ENCODE peak calls at places on chromosomes 6 and 20, in four cellular contexts. One of them, this sample, is unnamed.

GRCh38 chr6:10485406-10485805 is 35.7 kb upstream of the GCNT2 start:
- DNase-seq in CD8-positive, alpha-beta T cell: no peak
- DNase-seq in non-pigmented ciliary epithelial cell: no peak
- DNase-seq in stimulated activated CD4-positive, alpha-beta T cell treated with anti-CD3 and anti-CD28 coated beads, Interleukin-15, amount 100 ng/mL, for 1 hour: no peak
- DNase-seq in this sample: no peak

GRCh38 chr20:33130553-33130952 is 37.4 kb upstream of the BPIFA2 start:
- DNase-seq in non-pigmented ciliary epithelial cell: no peak
- DNase-seq in stimulated activated CD4-positive, alpha-beta T cell treated with anti-CD3 and anti-CD28 coated beads, Interleukin-15, amount 100 ng/mL, for 1 hour: no peak
- DNase-seq in CD8-positive, alpha-beta T cell: no peak
- DNase-seq in this sample: no peak

GRCh38 chr6:40903456-40903855 is 135.6 kb downstream of the UNC5CL start:
- DNase-seq in stimulated activated CD4-positive, alpha-beta T cell treated with anti-CD3 and anti-CD28 coated beads, Interleukin-15, amount 100 ng/mL, for 1 hour: no peak
- DNase-seq in CD8-positive, alpha-beta T cell: no peak
- DNase-seq in non-pigmented ciliary epithelial cell: no peak
- DNase-seq in this sample: no peak

GRCh38 chr6:23446394-23447001 is 679.5 kb upstream of the NRSN1 start:
- DNase-seq in stimulated activated CD4-positive, alpha-beta T cell treated with anti-CD3 and anti-CD28 coated beads, Interleukin-15, amount 100 ng/mL, for 1 hour: no peak
- DNase-seq in non-pigmented ciliary epithelial cell: peak
- DNase-seq in CD8-positive, alpha-beta T cell: no peak
- DNase-seq in this sample: no peak

GRCh38 chr6:158752613-158753012 is 66.6 kb downstream of the EZR start:
- DNase-seq in CD8-positive, alpha-beta T cell: no peak
- DNase-seq in stimulated activated CD4-positive, alpha-beta T cell treated with anti-CD3 and anti-CD28 coated beads, Interleukin-15, amount 100 ng/mL, for 1 hour: no peak
- DNase-seq in non-pigmented ciliary epithelial cell: no peak
- DNase-seq in this sample: no peak

GRCh38 chr6:111353914-111354464 is 129.0 kb downstream of the REV3L start:
- DNase-seq in stimulated activated CD4-positive, alpha-beta T cell treated with anti-CD3 and anti-CD28 coated beads, Interleukin-15, amount 100 ng/mL, for 1 hour: no peak
- DNase-seq in non-pigmented ciliary epithelial cell: no peak
- DNase-seq in CD8-positive, alpha-beta T cell: no peak
- DNase-seq in this sample: no peak

GRCh38 chr6:82862543-82862942 is 203.1 kb downstream of the UBE3D start:
- DNase-seq in stimulated activated CD4-positive, alpha-beta T cell treated with anti-CD3 and anti-CD28 coated beads, Interleukin-15, amount 100 ng/mL, for 1 hour: no peak
- DNase-seq in non-pigmented ciliary epithelial cell: no peak
- DNase-seq in CD8-positive, alpha-beta T cell: no peak
- DNase-seq in this sample: no peak

GRCh38 chr6:14601490-14601889 is 483.9 kb downstream of the CD83 start:
- DNase-seq in CD8-positive, alpha-beta T cell: no peak
- DNase-seq in non-pigmented ciliary epithelial cell: no peak
- DNase-seq in stimulated activated CD4-positive, alpha-beta T cell treated with anti-CD3 and anti-CD28 coated beads, Interleukin-15, amount 100 ng/mL, for 1 hour: no peak
- DNase-seq in this sample: no peak

GRCh38 chr6:26156850-26157149 is 69.6 kb downstream of the HFE start:
- DNase-seq in CD8-positive, alpha-beta T cell: no peak
- DNase-seq in stimulated activated CD4-positive, alpha-beta T cell treated with anti-CD3 and anti-CD28 coated beads, Interleukin-15, amount 100 ng/mL, for 1 hour: no peak
- DNase-seq in non-pigmented ciliary epithelial cell: no peak
- DNase-seq in this sample: no peak

GRCh38 chr6:34067814-34068213 is 78.1 kb downstream of the GRM4 start:
- DNase-seq in CD8-positive, alpha-beta T cell: no peak
- DNase-seq in non-pigmented ciliary epithelial cell: no peak
- DNase-seq in stimulated activated CD4-positive, alpha-beta T cell treated with anti-CD3 and anti-CD28 coated beads, Interleukin-15, amount 100 ng/mL, for 1 hour: no peak
- DNase-seq in this sample: no peak

GRCh38 chr6:41901882-41902519 is 6.8 kb upstream of the USP49 start:
- DNase-seq in non-pigmented ciliary epithelial cell: no peak
- DNase-seq in stimulated activated CD4-positive, alpha-beta T cell treated with anti-CD3 and anti-CD28 coated beads, Interleukin-15, amount 100 ng/mL, for 1 hour: no peak
- DNase-seq in CD8-positive, alpha-beta T cell: peak
- DNase-seq in this sample: no peak

GRCh38 chr6:150891886-150892485 is 26.5 kb downstream of the MTHFD1L start:
- DNase-seq in non-pigmented ciliary epithelial cell: peak
- DNase-seq in CD8-positive, alpha-beta T cell: peak
- DNase-seq in stimulated activated CD4-positive, alpha-beta T cell treated with anti-CD3 and anti-CD28 coated beads, Interleukin-15, amount 100 ng/mL, for 1 hour: peak
- DNase-seq in this sample: peak

GRCh38 chr6:158496700-158497099 is 63.2 kb upstream of the TMEM181 start:
- DNase-seq in CD8-positive, alpha-beta T cell: no peak
- DNase-seq in non-pigmented ciliary epithelial cell: no peak
- DNase-seq in stimulated activated CD4-positive, alpha-beta T cell treated with anti-CD3 and anti-CD28 coated beads, Interleukin-15, amount 100 ng/mL, for 1 hour: no peak
- DNase-seq in this sample: no peak

GRCh38 chr6:63813531-63813930 is 177.9 kb downstream of the PHF3 start:
- DNase-seq in non-pigmented ciliary epithelial cell: no peak
- DNase-seq in stimulated activated CD4-positive, alpha-beta T cell treated with anti-CD3 and anti-CD28 coated beads, Interleukin-15, amount 100 ng/mL, for 1 hour: no peak
- DNase-seq in CD8-positive, alpha-beta T cell: no peak
- DNase-seq in this sample: no peak

GRCh38 chr6:43089874-43090556 is 13.9 kb downstream of the PTK7 start:
- DNase-seq in stimulated activated CD4-positive, alpha-beta T cell treated with anti-CD3 and anti-CD28 coated beads, Interleukin-15, amount 100 ng/mL, for 1 hour: no peak
- DNase-seq in non-pigmented ciliary epithelial cell: no peak
- DNase-seq in CD8-positive, alpha-beta T cell: no peak
- DNase-seq in this sample: no peak

GRCh38 chr6:152270301-152270925 is 366.7 kb downstream of the SYNE1 start:
- DNase-seq in non-pigmented ciliary epithelial cell: peak
- DNase-seq in CD8-positive, alpha-beta T cell: no peak
- DNase-seq in stimulated activated CD4-positive, alpha-beta T cell treated with anti-CD3 and anti-CD28 coated beads, Interleukin-15, amount 100 ng/mL, for 1 hour: no peak
- DNase-seq in this sample: no peak

GRCh38 chr6:168045141-168045691 is 33.8 kb downstream of the FRMD1 start:
- DNase-seq in CD8-positive, alpha-beta T cell: no peak
- DNase-seq in stimulated activated CD4-positive, alpha-beta T cell treated with anti-CD3 and anti-CD28 coated beads, Interleukin-15, amount 100 ng/mL, for 1 hour: no peak
- DNase-seq in non-pigmented ciliary epithelial cell: no peak
- DNase-seq in this sample: no peak

GRCh38 chr20:46400828-46401477 is 5.5 kb downstream of the ELMO2 start:
- DNase-seq in stimulated activated CD4-positive, alpha-beta T cell treated with anti-CD3 and anti-CD28 coated beads, Interleukin-15, amount 100 ng/mL, for 1 hour: no peak
- DNase-seq in CD8-positive, alpha-beta T cell: peak
- DNase-seq in non-pigmented ciliary epithelial cell: no peak
- DNase-seq in this sample: no peak

GRCh38 chr6:158769696-158770446 is 49.3 kb downstream of the EZR start:
- DNase-seq in CD8-positive, alpha-beta T cell: no peak
- DNase-seq in stimulated activated CD4-positive, alpha-beta T cell treated with anti-CD3 and anti-CD28 coated beads, Interleukin-15, amount 100 ng/mL, for 1 hour: no peak
- DNase-seq in non-pigmented ciliary epithelial cell: no peak
- DNase-seq in this sample: no peak

GRCh38 chr6:15631380-15631913 is 31.4 kb downstream of the DTNBP1 start:
- DNase-seq in CD8-positive, alpha-beta T cell: no peak
- DNase-seq in non-pigmented ciliary epithelial cell: no peak
- DNase-seq in stimulated activated CD4-positive, alpha-beta T cell treated with anti-CD3 and anti-CD28 coated beads, Interleukin-15, amount 100 ng/mL, for 1 hour: no peak
- DNase-seq in this sample: no peak

GRCh38 chr6:129417416-129418086 is 292.4 kb downstream of the ARHGAP18 start:
- DNase-seq in stimulated activated CD4-positive, alpha-beta T cell treated with anti-CD3 and anti-CD28 coated beads, Interleukin-15, amount 100 ng/mL, for 1 hour: no peak
- DNase-seq in CD8-positive, alpha-beta T cell: no peak
- DNase-seq in non-pigmented ciliary epithelial cell: no peak
- DNase-seq in this sample: no peak

GRCh38 chr6:163828038-163828790 is 413.7 kb downstream of the QKI start:
- DNase-seq in non-pigmented ciliary epithelial cell: no peak
- DNase-seq in stimulated activated CD4-positive, alpha-beta T cell treated with anti-CD3 and anti-CD28 coated beads, Interleukin-15, amount 100 ng/mL, for 1 hour: no peak
- DNase-seq in CD8-positive, alpha-beta T cell: no peak
- DNase-seq in this sample: no peak

GRCh38 chr6:56789342-56789741 is 146.7 kb upstream of the DST start:
- DNase-seq in stimulated activated CD4-positive, alpha-beta T cell treated with anti-CD3 and anti-CD28 coated beads, Interleukin-15, amount 100 ng/mL, for 1 hour: no peak
- DNase-seq in non-pigmented ciliary epithelial cell: no peak
- DNase-seq in CD8-positive, alpha-beta T cell: no peak
- DNase-seq in this sample: no peak

GRCh38 chr6:142819603-142820335 is 125.2 kb downstream of the HIVEP2 start:
- DNase-seq in CD8-positive, alpha-beta T cell: no peak
- DNase-seq in stimulated activated CD4-positive, alpha-beta T cell treated with anti-CD3 and anti-CD28 coated beads, Interleukin-15, amount 100 ng/mL, for 1 hour: peak
- DNase-seq in non-pigmented ciliary epithelial cell: no peak
- DNase-seq in this sample: no peak

GRCh38 chr20:23350855-23351838 is 556 bp downstream of the NXT1 start:
- DNase-seq in stimulated activated CD4-positive, alpha-beta T cell treated with anti-CD3 and anti-CD28 coated beads, Interleukin-15, amount 100 ng/mL, for 1 hour: no peak
- DNase-seq in non-pigmented ciliary epithelial cell: no peak
- DNase-seq in CD8-positive, alpha-beta T cell: peak
- DNase-seq in this sample: no peak